ENCODE peak calls at places on chromosomes 2 and 18, in six cellular contexts. One of them, this sample, is unnamed.

GRCh38 chr2:28233070-28233718 is 159.5 kb upstream of the FOSL2 start:
- DNase-seq in IMR-90: peak; percentile 81
- DNase-seq in neuronal stem cell: no peak
- DNase-seq in mesenchymal stem cell: peak; percentile 70
- DNase-seq in H1: no peak
- DNase-seq in trophoblast cell: no peak
- DNase-seq in this sample: no peak

GRCh38 chr2:127392133-127392827 is 4.5 kb upstream of the MAP3K2 start:
- DNase-seq in IMR-90: peak; percentile 37
- DNase-seq in neuronal stem cell: no peak
- DNase-seq in mesenchymal stem cell: no peak
- DNase-seq in H1: no peak
- DNase-seq in trophoblast cell: no peak
- DNase-seq in this sample: no peak

GRCh38 chr2:124805060-124805459 is 780.0 kb downstream of the CNTNAP5 start:
- DNase-seq in IMR-90: no peak
- DNase-seq in neuronal stem cell: no peak
- DNase-seq in mesenchymal stem cell: peak; percentile 61
- DNase-seq in H1: no peak
- DNase-seq in trophoblast cell: no peak
- DNase-seq in this sample: no peak

GRCh38 chr2:20589975-20590703 is 60.8 kb downstream of the HS1BP3 start:
- DNase-seq in IMR-90: peak; percentile 35
- DNase-seq in neuronal stem cell: no peak
- DNase-seq in mesenchymal stem cell: no peak
- DNase-seq in H1: no peak
- DNase-seq in trophoblast cell: no peak
- DNase-seq in this sample: no peak

GRCh38 chr18:36757081-36757480 is 71.7 kb downstream of the TPGS2 start:
- DNase-seq in IMR-90: peak; percentile 80
- DNase-seq in neuronal stem cell: peak; percentile 27
- DNase-seq in mesenchymal stem cell: peak; percentile 66
- DNase-seq in H1: no peak
- DNase-seq in trophoblast cell: peak; percentile 31
- DNase-seq in this sample: no peak

GRCh38 chr18:78073275-78073674 is 823.6 kb downstream of the GALR1 start:
- DNase-seq in IMR-90: no peak
- DNase-seq in neuronal stem cell: no peak
- DNase-seq in mesenchymal stem cell: no peak
- DNase-seq in H1: no peak
- DNase-seq in trophoblast cell: no peak
- DNase-seq in this sample: no peak

GRCh38 chr2:237472909-237473308 is 14.1 kb upstream of the MLPH start:
- DNase-seq in IMR-90: no peak
- DNase-seq in neuronal stem cell: no peak
- DNase-seq in mesenchymal stem cell: no peak
- DNase-seq in H1: no peak
- DNase-seq in trophoblast cell: no peak
- DNase-seq in this sample: no peak

GRCh38 chr2:118460425-118460824 is 372.2 kb downstream of the INSIG2 start:
- DNase-seq in IMR-90: no peak
- DNase-seq in neuronal stem cell: no peak
- DNase-seq in mesenchymal stem cell: no peak
- DNase-seq in H1: no peak
- DNase-seq in trophoblast cell: no peak
- DNase-seq in this sample: no peak

GRCh38 chr2:118224144-118224887 is 136.0 kb downstream of the INSIG2 start:
- DNase-seq in IMR-90: no peak
- DNase-seq in neuronal stem cell: peak; percentile 44
- DNase-seq in mesenchymal stem cell: peak; percentile 18
- DNase-seq in H1: no peak
- DNase-seq in trophoblast cell: no peak
- DNase-seq in this sample: peak; percentile 56

GRCh38 chr2:27174638-27175037 is 25.8 kb downstream of the TCF23 start:
- DNase-seq in IMR-90: no peak
- DNase-seq in neuronal stem cell: no peak
- DNase-seq in mesenchymal stem cell: peak; percentile 18
- DNase-seq in H1: no peak
- DNase-seq in trophoblast cell: no peak
- DNase-seq in this sample: no peak

GRCh38 chr2:239190921-239191885 is 209.6 kb downstream of the HDAC4 start:
- DNase-seq in IMR-90: no peak
- DNase-seq in neuronal stem cell: no peak
- DNase-seq in mesenchymal stem cell: no peak
- DNase-seq in H1: no peak
- DNase-seq in trophoblast cell: no peak
- DNase-seq in this sample: peak; percentile 21

GRCh38 chr2:20533993-20534591 is 87.2 kb downstream of the RHOB start:
- DNase-seq in IMR-90: no peak
- DNase-seq in neuronal stem cell: no peak
- DNase-seq in mesenchymal stem cell: no peak
- DNase-seq in H1: no peak
- DNase-seq in trophoblast cell: no peak
- DNase-seq in this sample: no peak

GRCh38 chr2:9287400-9288059 is 80.9 kb downstream of the ASAP2 start:
- DNase-seq in IMR-90: peak; percentile 99
- DNase-seq in neuronal stem cell: no peak
- DNase-seq in mesenchymal stem cell: peak; percentile 98
- DNase-seq in H1: no peak
- DNase-seq in trophoblast cell: peak; percentile 88
- DNase-seq in this sample: no peak

GRCh38 chr2:74304332-74305148 is 38.7 kb downstream of the SLC4A5 start:
- DNase-seq in IMR-90: no peak
- DNase-seq in neuronal stem cell: no peak
- DNase-seq in mesenchymal stem cell: no peak
- DNase-seq in H1: no peak
- DNase-seq in trophoblast cell: no peak
- DNase-seq in this sample: no peak

GRCh38 chr2:46410273-46411244 is 68.8 kb upstream of the TMEM247 start:
- DNase-seq in IMR-90: no peak
- DNase-seq in neuronal stem cell: no peak
- DNase-seq in mesenchymal stem cell: no peak
- DNase-seq in H1: no peak
- DNase-seq in trophoblast cell: no peak
- DNase-seq in this sample: no peak

GRCh38 chr18:78677483-78678317 is 301.9 kb upstream of the SALL3 start:
- DNase-seq in IMR-90: no peak
- DNase-seq in neuronal stem cell: no peak
- DNase-seq in mesenchymal stem cell: no peak
- DNase-seq in H1: no peak
- DNase-seq in trophoblast cell: no peak
- DNase-seq in this sample: no peak

GRCh38 chr2:238370482-238371372 is 50.4 kb downstream of the TRAF3IP1 start:
- DNase-seq in IMR-90: peak; percentile 67
- DNase-seq in neuronal stem cell: peak; percentile 29
- DNase-seq in mesenchymal stem cell: peak; percentile 64
- DNase-seq in H1: no peak
- DNase-seq in trophoblast cell: peak; percentile 36
- DNase-seq in this sample: no peak

GRCh38 chr2:64036343-64036742 is 17.1 kb upstream of the VPS54 start:
- DNase-seq in IMR-90: peak; percentile 89
- DNase-seq in neuronal stem cell: no peak
- DNase-seq in mesenchymal stem cell: peak; percentile 73
- DNase-seq in H1: no peak
- DNase-seq in trophoblast cell: no peak
- DNase-seq in this sample: no peak

GRCh38 chr2:241443486-241444223 is 64.7 kb downstream of the STK25 start:
- DNase-seq in IMR-90: peak; percentile 57
- DNase-seq in neuronal stem cell: no peak
- DNase-seq in mesenchymal stem cell: peak; percentile 36
- DNase-seq in H1: no peak
- DNase-seq in trophoblast cell: no peak
- DNase-seq in this sample: no peak

GRCh38 chr2:149451417-149452165 is 121.2 kb downstream of the LYPD6 start:
- DNase-seq in IMR-90: no peak
- DNase-seq in neuronal stem cell: no peak
- DNase-seq in mesenchymal stem cell: no peak
- DNase-seq in H1: no peak
- DNase-seq in trophoblast cell: no peak
- DNase-seq in this sample: no peak

GRCh38 chr2:23692901-23693605 is 233.9 kb downstream of the ATAD2B start:
- DNase-seq in IMR-90: no peak
- DNase-seq in neuronal stem cell: no peak
- DNase-seq in mesenchymal stem cell: no peak
- DNase-seq in H1: no peak
- DNase-seq in trophoblast cell: no peak
- DNase-seq in this sample: no peak

GRCh38 chr2:220512419-220512818 is 885.0 kb downstream of the SLC4A3 start:
- DNase-seq in IMR-90: peak; percentile 79
- DNase-seq in neuronal stem cell: no peak
- DNase-seq in mesenchymal stem cell: no peak
- DNase-seq in H1: no peak
- DNase-seq in trophoblast cell: no peak
- DNase-seq in this sample: no peak

GRCh38 chr18:57559311-57559710 is 27.2 kb downstream of the FECH start:
- DNase-seq in IMR-90: no peak
- DNase-seq in neuronal stem cell: no peak
- DNase-seq in mesenchymal stem cell: no peak
- DNase-seq in H1: no peak
- DNase-seq in trophoblast cell: no peak
- DNase-seq in this sample: no peak

GRCh38 chr2:27262379-27263286 is at the start of gene SLC30A3:
- DNase-seq in IMR-90: no peak
- DNase-seq in neuronal stem cell: peak; percentile 37
- DNase-seq in mesenchymal stem cell: peak; percentile 47
- DNase-seq in H1: no peak
- DNase-seq in trophoblast cell: no peak
- DNase-seq in this sample: peak; percentile 46

GRCh38 chr18:74376523-74376922 is 60.9 kb downstream of the C18orf63 start:
- DNase-seq in IMR-90: no peak
- DNase-seq in neuronal stem cell: no peak
- DNase-seq in mesenchymal stem cell: no peak
- DNase-seq in H1: no peak
- DNase-seq in trophoblast cell: no peak
- DNase-seq in this sample: no peak

GRCh38 chr2:59276917-59277316 is 1035.8 kb upstream of the FANCL start:
- DNase-seq in IMR-90: no peak
- DNase-seq in neuronal stem cell: no peak
- DNase-seq in mesenchymal stem cell: no peak
- DNase-seq in H1: no peak
- DNase-seq in trophoblast cell: no peak
- DNase-seq in this sample: no peak

GRCh38 chr2:239721991-239722759 is 303.0 kb downstream of the NDUFA10 start:
- DNase-seq in IMR-90: no peak
- DNase-seq in neuronal stem cell: no peak
- DNase-seq in mesenchymal stem cell: no peak
- DNase-seq in H1: no peak
- DNase-seq in trophoblast cell: no peak
- DNase-seq in this sample: peak; percentile 30

GRCh38 chr18:74957588-74958224 is 251.2 kb downstream of the PTGR3 start:
- DNase-seq in IMR-90: no peak
- DNase-seq in neuronal stem cell: no peak
- DNase-seq in mesenchymal stem cell: no peak
- DNase-seq in H1: no peak
- DNase-seq in trophoblast cell: no peak
- DNase-seq in this sample: no peak

GRCh38 chr2:202376460-202377307 is 557 bp downstream of the BMPR2 start:
- DNase-seq in IMR-90: peak; percentile 41
- DNase-seq in neuronal stem cell: no peak
- DNase-seq in mesenchymal stem cell: peak; percentile 69
- DNase-seq in H1: no peak
- DNase-seq in trophoblast cell: peak; percentile 53
- DNase-seq in this sample: no peak
- H2AFZ ChIP-seq in IMR-90: peak overlapping the region; percentile 91
- H2AFZ ChIP-seq in neuronal stem cell: peak overlapping the region; percentile 89
- H2AFZ ChIP-seq in mesenchymal stem cell: peak overlapping the region; percentile 24
- H2AFZ ChIP-seq in H1: no peak overlapping the region
- H2AFZ ChIP-seq in trophoblast cell: peak overlapping the region; percentile 59
- H2AFZ ChIP-seq in this sample: no peak overlapping the region

GRCh38 chr2:10892796-10893350 is 18.9 kb upstream of the KCNF1 start:
- DNase-seq in IMR-90: no peak
- DNase-seq in neuronal stem cell: no peak
- DNase-seq in mesenchymal stem cell: no peak
- DNase-seq in H1: no peak
- DNase-seq in trophoblast cell: no peak
- DNase-seq in this sample: no peak
- H2AK5ac ChIP-seq in IMR-90: no peak overlapping the region
- H2AK5ac ChIP-seq in neuronal stem cell: no peak overlapping the region
- H2AK5ac ChIP-seq in mesenchymal stem cell: no peak overlapping the region
- H2AK5ac ChIP-seq in H1: no peak overlapping the region
- H2AK5ac ChIP-seq in trophoblast cell: no peak overlapping the region
- H2AK5ac ChIP-seq in this sample: no peak overlapping the region

DNA sequence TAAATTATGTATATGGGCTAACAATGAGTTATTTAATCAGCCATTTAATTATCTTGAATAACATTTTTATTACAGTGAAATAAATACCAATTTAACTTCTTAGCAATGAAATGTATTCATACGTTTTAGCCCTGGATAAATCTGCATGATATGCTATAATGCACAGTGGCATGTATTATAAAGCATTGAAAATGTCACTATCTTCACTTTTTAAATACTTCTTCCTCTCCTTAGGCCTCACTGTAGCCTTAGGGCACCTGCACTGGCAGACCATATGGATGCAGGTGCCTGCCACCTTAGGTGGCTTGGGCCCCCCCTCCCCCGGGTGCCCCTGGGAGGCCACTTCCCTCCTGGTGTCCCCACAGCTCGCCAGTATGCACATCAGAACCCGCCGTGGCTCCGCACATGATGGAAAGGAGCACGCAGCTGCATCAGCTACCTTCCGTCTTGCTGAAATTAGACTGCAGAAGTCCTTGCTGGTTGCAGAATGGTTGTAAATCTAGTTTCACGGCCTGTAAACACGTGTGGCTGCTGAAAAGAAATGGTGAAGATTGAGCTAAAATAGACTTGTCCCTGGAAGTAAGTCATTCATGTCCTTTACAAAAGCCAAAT is 56.7 kb downstream of the ADI1 start:
- DNase-seq in IMR-90: no peak
- DNase-seq in neuronal stem cell: no peak
- DNase-seq in mesenchymal stem cell: no peak
- DNase-seq in H1: no peak
- DNase-seq in trophoblast cell: no peak
- DNase-seq in this sample: no peak
- H4K8ac ChIP-seq in IMR-90: no peak overlapping the region
- H4K8ac ChIP-seq in neuronal stem cell: no peak overlapping the region
- H4K8ac ChIP-seq in mesenchymal stem cell: no peak overlapping the region
- H4K8ac ChIP-seq in H1: no peak overlapping the region
- H4K8ac ChIP-seq in trophoblast cell: no peak overlapping the region
- H4K8ac ChIP-seq in this sample: no peak overlapping the region

DNA sequence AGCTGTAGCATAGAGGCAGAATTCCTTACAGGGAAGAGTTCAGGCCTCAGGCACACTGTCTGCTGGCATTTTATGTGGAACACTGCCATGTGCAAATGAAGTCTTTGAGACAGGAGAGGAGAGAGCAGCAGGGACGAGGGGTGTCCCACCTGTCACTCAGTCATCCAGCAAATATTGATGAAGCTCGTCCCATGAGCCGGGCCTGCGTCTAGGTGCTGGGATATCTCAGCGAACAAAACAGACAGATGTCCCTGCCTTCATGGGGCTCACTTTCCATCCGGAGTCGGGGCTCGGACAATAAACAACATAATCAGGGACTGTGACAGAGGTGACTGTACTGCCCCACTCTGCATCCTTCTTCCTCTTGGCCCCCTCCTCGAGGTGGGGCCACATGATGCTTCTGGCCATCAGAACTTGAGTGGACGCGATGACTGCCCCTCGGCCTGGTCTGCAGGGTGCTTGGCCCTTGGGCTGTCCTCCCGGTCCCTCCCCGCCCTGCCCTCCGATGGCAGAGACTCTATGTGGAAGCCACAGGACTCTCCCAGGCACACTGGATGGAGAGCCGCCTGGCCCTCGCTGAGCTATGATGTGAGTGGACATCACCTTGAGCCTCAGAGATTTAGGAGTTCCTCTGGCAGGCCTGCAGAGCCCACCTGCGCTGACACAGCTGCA is 78.8 kb downstream of the MBP start:
- DNase-seq in IMR-90: no peak
- DNase-seq in neuronal stem cell: no peak
- DNase-seq in mesenchymal stem cell: no peak
- DNase-seq in H1: no peak
- DNase-seq in trophoblast cell: no peak
- DNase-seq in this sample: no peak
- H2AFZ ChIP-seq in IMR-90: peak overlapping the region; percentile 89
- H2AFZ ChIP-seq in neuronal stem cell: peak overlapping the region; percentile 24
- H2AFZ ChIP-seq in mesenchymal stem cell: no peak overlapping the region
- H2AFZ ChIP-seq in H1: no peak overlapping the region
- H2AFZ ChIP-seq in trophoblast cell: no peak overlapping the region
- H2AFZ ChIP-seq in this sample: no peak overlapping the region